ENCODE peak calls at places on chromosomes 3 and 15, in four cellular contexts. W is uterus, N is GM23338, E is ovary. P is an unnamed sample.

GRCh38 chr3:103218146-103218545 is 783.3 kb downstream of the ZPLD1 start:
- DNase-seq in E (no peak), W (no peak), N (no peak), P (no peak)

GRCh38 chr15:90086868-90087268 is 15.4 kb downstream of the IDH2 start:
- DNase-seq in N (peak; percentile 67), E (peak; percentile 55), W (no peak), P (peak; percentile 71)

GRCh38 chr3:78606756-78607155 is 1161.0 kb downstream of the ROBO1 start:
- DNase-seq in N (no peak), E (no peak), W (no peak), P (no peak)

GRCh38 chr3:160616721-160617120 is 51.4 kb upstream of the KPNA4 start:
- DNase-seq in W (no peak), E (no peak), N (no peak), P (no peak)

GRCh38 chr3:142915636-142916035 is 26.8 kb upstream of the PCOLCE2 start:
- DNase-seq in W (no peak), E (no peak), N (no peak), P (no peak)

GRCh38 chr3:5072100-5072816 is 49.8 kb upstream of the ARL8B start:
- DNase-seq in W (no peak), N (no peak), E (no peak), P (peak; percentile 55)

GRCh38 chr3:49899815-49900214 is 3.9 kb downstream of the MST1R start:
- DNase-seq in N (peak; percentile 89), E (no peak), W (no peak), P (no peak)

GRCh38 chr3:63979093-63979492 is 44.2 kb downstream of the PSMD6 start:
- DNase-seq in W (no peak), E (no peak), N (no peak), P (no peak)

GRCh38 chr15:69554321-69554961 is 101.8 kb downstream of the RPLP1 start:
- DNase-seq in E (no peak), N (no peak), W (no peak), P (no peak)

GRCh38 chr3:170331143-170331542 is 26.4 kb upstream of the SKIL start:
- DNase-seq in W (no peak), E (no peak), N (no peak), P (peak; percentile 19)

GRCh38 chr15:29820802-29821160 is 1.5 kb downstream of the TJP1 start:
- DNase-seq in W (no peak), N (no peak), E (no peak), P (no peak)

GRCh38 chr15:84649706-84650105 is 4.4 kb downstream of the WDR73 start:
- DNase-seq in E (no peak), N (no peak), W (no peak), P (no peak)

GRCh38 chr3:38627956-38628355 is 21.5 kb downstream of the SCN5A start:
- DNase-seq in E (no peak), N (peak; percentile 89), W (no peak), P (no peak)

GRCh38 chr15:88241461-88241860 is 15.1 kb downstream of the NTRK3 start:
- DNase-seq in E (no peak), W (no peak), N (no peak), P (no peak)

GRCh38 chr3:196179380-196180308 is 31.6 kb downstream of the ZDHHC19 start:
- DNase-seq in W (no peak), N (peak; percentile 73), E (no peak), P (no peak)

GRCh38 chr3:151067158-151067557 is 18.3 kb upstream of the MED12L start:
- DNase-seq in N (peak; percentile 79), W (no peak), E (no peak), P (no peak)

GRCh38 chr3:31439888-31440287 is 92.8 kb upstream of the STT3B start:
- DNase-seq in E (no peak), N (no peak), W (no peak), P (no peak)

GRCh38 chr3:112774293-112774926 is 72.3 kb downstream of the CD200R1L start:
- DNase-seq in E (no peak), N (no peak), W (no peak), P (no peak)

GRCh38 chr15:38610748-38611147 is 46.1 kb upstream of the RASGRP1 start:
- DNase-seq in E (no peak), W (no peak), N (no peak), P (no peak)

GRCh38 chr15:58608129-58608590 is 141.3 kb downstream of the ADAM10 start:
- DNase-seq in E (no peak), N (no peak), W (no peak), P (no peak)

GRCh38 chr15:64944961-64945360 is 33.3 kb downstream of the ANKDD1A start:
- DNase-seq in N (no peak), W (no peak), E (no peak), P (no peak)

GRCh38 chr15:62067448-62068044 is 769 bp downstream of the C2CD4A start:
- DNase-seq in N (peak; percentile 64), E (peak; percentile 37), W (peak; percentile 19), P (peak; percentile 40)

GRCh38 chr3:23877324-23877980 is 39.3 kb downstream of the NKIRAS1 start:
- DNase-seq in W (peak; percentile 45), E (no peak), N (no peak), P (peak; percentile 82)

GRCh38 chr15:39079296-39079834 is 501.5 kb upstream of the THBS1 start:
- DNase-seq in N (no peak), W (no peak), E (no peak), P (no peak)

GRCh38 chr3:18438586-18438985 is 13.4 kb upstream of the SATB1 start:
- DNase-seq in N (peak; percentile 13), W (no peak), E (no peak), P (no peak)

GRCh38 chr3:195451373-195452000 is 8.7 kb upstream of the ACAP2 start:
- DNase-seq in W (no peak), E (no peak), N (no peak), P (no peak)

GRCh38 chr15:60590935-60591490 is 112.1 kb upstream of the ICE2 start:
- DNase-seq in E (peak; percentile 67), N (peak; percentile 82), W (peak; percentile 49), P (peak; percentile 77)

GRCh38 chr3:142850395-142851023 is 38.4 kb downstream of the PCOLCE2 start:
- DNase-seq in E (no peak), W (no peak), N (no peak), P (no peak)

GRCh38 chr3:110733045-110733444 is 338.6 kb upstream of the NECTIN3 start:
- DNase-seq in W (no peak), E (no peak), N (no peak), P (no peak)

GRCh38 chr15:88574646-88575045 is 28.2 kb upstream of the DET1 start:
- DNase-seq in N (peak; percentile 12), E (no peak), W (no peak), P (no peak)

GRCh38 chr3:18153571-18154173 is 271.5 kb downstream of the SATB1 start:
- DNase-seq in E (no peak), W (no peak), N (peak; percentile 7), P (no peak)

GRCh38 chr15:74317820-74318375 is 49.5 kb downstream of the CYP11A1 start:
- DNase-seq in W (peak; percentile 84), E (peak; percentile 81), N (no peak), P (peak; percentile 60)

GRCh38 chr3:99665017-99665416 is 26.6 kb downstream of the COL8A1 start:
- DNase-seq in E (no peak), W (no peak), N (no peak), P (no peak)

GRCh38 chr15:78714890-78715289 is 73.9 kb upstream of the CHRNB4 start:
- DNase-seq in N (peak; percentile 36), E (no peak), W (no peak), P (no peak)

GRCh38 chr3:184155644-184156521 is 706 bp downstream of the DVL3 start:
- DNase-seq in E (no peak), N (peak; percentile 61), W (peak; percentile 44), P (peak; percentile 72)

GRCh38 chr3:128482857-128483656 is 9.9 kb downstream of the GATA2 start:
- DNase-seq in W (peak; percentile 90), N (peak; percentile 57), E (no peak), P (peak; percentile 61)

GRCh38 chr3:183371672-183371968 is 56.8 kb downstream of the MCF2L2 start:
- DNase-seq in E (no peak), N (no peak), W (no peak), P (no peak)

GRCh38 chr3:55897573-55898224 is 410.6 kb upstream of the WNT5A start:
- DNase-seq in W (no peak), E (no peak), N (peak; percentile 64), P (no peak)

GRCh38 chr3:53240989-53241972 is 14.5 kb downstream of the TKT start:
- DNase-seq in E (no peak), W (no peak), N (no peak), P (no peak)

GRCh38 chr3:53239800-53240199 is 16.0 kb downstream of the TKT start:
- DNase-seq in W (no peak), N (no peak), E (no peak), P (no peak)

GRCh38 chr3:53238051-53238850 is 17.6 kb downstream of the TKT start:
- DNase-seq in E (no peak), W (no peak), N (no peak), P (peak; percentile 67)

GRCh38 chr3:53236112-53236841 is 19.5 kb downstream of the TKT start:
- DNase-seq in E (peak; percentile 60), W (peak; percentile 37), N (no peak), P (peak; percentile 81)

DNA sequence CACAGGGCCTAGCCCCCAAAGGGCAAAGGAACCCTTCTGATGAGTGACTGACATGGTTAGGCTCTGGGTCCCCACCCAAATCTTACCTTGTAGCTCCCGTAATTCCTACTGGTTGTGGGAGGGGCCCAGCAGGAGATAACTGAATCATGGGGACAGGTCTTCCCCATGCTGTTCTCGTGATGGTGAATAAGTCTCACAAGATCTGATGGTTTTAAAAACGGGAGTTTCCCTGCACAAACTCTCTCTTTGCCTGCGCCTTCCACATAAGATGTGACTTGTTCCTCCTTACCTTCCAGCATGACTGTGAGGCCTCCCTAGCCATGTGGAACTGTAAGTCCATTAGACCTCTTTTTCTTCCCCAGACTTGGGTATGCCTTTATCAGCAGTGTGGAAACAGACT is 16.9 kb downstream of the TKT start:
- DNase-seq in W (no peak), N (no peak), E (no peak), P (no peak)
- H3K27ac ChIP-seq in W (no peak overlapping the region), N (peak overlapping the region; percentile 39), E (no peak overlapping the region), P (no peak overlapping the region)

DNA sequence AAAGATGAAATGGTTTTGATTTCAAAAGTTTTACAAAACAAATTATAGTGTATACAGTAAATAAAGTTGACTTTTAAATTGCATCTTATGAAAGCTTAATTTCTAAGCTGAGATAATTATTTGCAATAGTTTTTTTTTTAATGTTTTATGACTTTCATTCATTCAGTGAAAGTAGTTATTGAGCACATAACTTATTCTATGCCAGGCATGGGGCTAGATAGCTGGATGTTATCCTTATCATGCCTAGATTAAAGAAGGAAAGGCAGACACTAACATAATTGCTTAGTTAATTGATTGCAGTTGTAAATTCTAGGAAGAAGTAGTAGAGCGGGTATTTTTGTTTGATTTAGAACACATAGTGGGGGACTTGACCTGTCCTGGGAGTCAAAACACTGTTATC is 92.4 kb downstream of the FNDC3B start:
- DNase-seq in W (no peak), N (no peak), E (no peak), P (no peak)
- H3K27ac ChIP-seq in W (peak overlapping the region; percentile 5), N (no peak overlapping the region), E (no peak overlapping the region), P (peak overlapping the region; percentile 78)

GRCh38 chr3:13345772-13346171 is 74.3 kb downstream of the NUP210 start:
- DNase-seq in N (no peak), W (no peak), E (no peak), P (no peak)
- H3K27ac ChIP-seq in N (no peak overlapping the region), W (no peak overlapping the region), E (no peak overlapping the region), P (no peak overlapping the region)

GRCh38 chr3:139493826-139494385 is 17.6 kb upstream of the RBP2 start:
- DNase-seq in N (no peak), E (no peak), W (no peak), P (no peak)

GRCh38 chr3:139491027-139491700 is 14.8 kb upstream of the RBP2 start:
- DNase-seq in W (no peak), E (no peak), N (peak; percentile 19), P (no peak)

GRCh38 chr3:139491966-139492365 is 15.7 kb upstream of the RBP2 start:
- DNase-seq in E (no peak), W (no peak), N (peak; percentile 71), P (no peak)
- H3K27ac ChIP-seq in E (no peak overlapping the region), W (no peak overlapping the region), N (no peak overlapping the region), P (no peak overlapping the region)

P was measured in adrenal gland.